ENCODE peak calls at places on chromosome 17, in five cellular contexts. V, I, X, H and J are unnamed samples.

GRCh38 chr17:59565959-59566324 is 532 bp downstream of the DHX40 start:
- DNase-seq in V (peak), I (peak), X (no peak), H (peak), J (peak)

GRCh38 chr17:29096094-29096493 is 53.2 kb downstream of the PIPOX start:
- DNase-seq in V (no peak), I (no peak), X (no peak), H (peak), J (no peak)

GRCh38 chr17:32520737-32521399 is 34.1 kb downstream of the CDK5R1 start:
- DNase-seq in V (no peak), I (no peak), X (no peak), H (no peak), J (no peak)

GRCh38 chr17:33874617-33875060 is 380.4 kb upstream of the CCL2 start:
- DNase-seq in V (no peak), I (no peak), X (no peak), H (no peak), J (no peak)

GRCh38 chr17:67831268-67831667 is 6.0 kb downstream of the BPTF start:
- DNase-seq in V (no peak), I (no peak), X (no peak), H (no peak), J (no peak)

GRCh38 chr17:76199466-76199865 is 40.8 kb downstream of the RNF157 start:
- DNase-seq in V (peak), I (no peak), X (no peak), H (no peak), J (no peak)

GRCh38 chr17:15649861-15650391 is 30.4 kb upstream of the FBXW10B start:
- DNase-seq in V (no peak), I (no peak), X (no peak), H (no peak), J (no peak)

GRCh38 chr17:29633886-29634285 is 11.2 kb upstream of the CORO6 start:
- DNase-seq in V (no peak), I (no peak), X (no peak), H (no peak), J (no peak)

GRCh38 chr17:43667506-43668438 is 6.0 kb upstream of the MEOX1 start:
- DNase-seq in V (no peak), I (no peak), X (no peak), H (no peak), J (no peak)

GRCh38 chr17:4362141-4362540 is 4.3 kb downstream of the UBE2G1 start:
- DNase-seq in V (no peak), I (no peak), X (no peak), H (peak), J (no peak)

GRCh38 chr17:12536021-12536420 is 129.7 kb upstream of the MYOCD start:
- DNase-seq in V (no peak), I (no peak), X (no peak), H (no peak), J (no peak)

GRCh38 chr17:66190738-66191606 is 961 bp downstream of the CEP112 start:
- DNase-seq in V (no peak), I (no peak), X (no peak), H (no peak), J (no peak)

GRCh38 chr17:62572488-62573469 is 54.7 kb upstream of the MRC2 start:
- DNase-seq in V (no peak), I (no peak), X (no peak), H (no peak), J (no peak)

GRCh38 chr17:42034059-42034458 is 14.2 kb downstream of the NKIRAS2 start:
- DNase-seq in V (no peak), I (no peak), X (no peak), H (no peak), J (no peak)

GRCh38 chr17:2563061-2563460 is 30.4 kb upstream of the PAFAH1B1 start:
- DNase-seq in V (no peak), I (peak), X (no peak), H (no peak), J (no peak)

GRCh38 chr17:4375039-4375748 is 8.7 kb upstream of the UBE2G1 start:
- DNase-seq in V (peak), I (no peak), X (no peak), H (no peak), J (peak)

GRCh38 chr17:8463089-8463488 is 27.4 kb downstream of the NDEL1 start:
- DNase-seq in V (no peak), I (no peak), X (no peak), H (no peak), J (no peak)

GRCh38 chr17:74742153-74742515 is 5.1 kb downstream of the RAB37 start:
- DNase-seq in V (peak), I (no peak), X (no peak), H (peak), J (peak)

GRCh38 chr17:72618018-72618509 is 474.4 kb downstream of the SLC39A11 start:
- DNase-seq in V (peak), I (peak), X (no peak), H (peak), J (no peak)

GRCh38 chr17:78793415-78793814 is 11.3 kb upstream of the CYTH1 start:
- DNase-seq in V (no peak), I (no peak), X (no peak), H (no peak), J (no peak)

GRCh38 chr17:15233022-15233805 is 31.9 kb downstream of the PMP22 start:
- DNase-seq in V (no peak), I (no peak), X (no peak), H (no peak), J (no peak)

GRCh38 chr17:57868775-57869598 is 19.1 kb upstream of the MRPS23 start:
- DNase-seq in V (no peak), I (no peak), X (no peak), H (no peak), J (no peak)

GRCh38 chr17:37081287-37081686 is 132.5 kb downstream of the AATF start:
- DNase-seq in V (no peak), I (no peak), X (no peak), H (no peak), J (no peak)

GRCh38 chr17:17021194-17021863 is 20.9 kb upstream of the MPRIP start:
- DNase-seq in V (no peak), I (no peak), X (peak), H (no peak), J (no peak)